ENCODE peak calls at places on chromosome 7, in seven cellular contexts. One of them, this sample, is unnamed. For H3K4me1, the result is how much of the 10 kb centered on the place peaks cover.

GRCh38 chr7:70044525-70044924 is 446.2 kb downstream of the AUTS2 start:
- DNase-seq in CD4-positive, alpha-beta memory T cell: no peak
- DNase-seq in Panc1: no peak
- DNase-seq in IMR-90: no peak
- DNase-seq in psoas muscle: no peak
- DNase-seq in tibial artery: no peak
- DNase-seq in pancreas: no peak
- DNase-seq in this sample: no peak

GRCh38 chr7:121275204-121275603 is 53.6 kb upstream of the WNT16 start:
- DNase-seq in CD4-positive, alpha-beta memory T cell: no peak
- DNase-seq in Panc1: no peak
- DNase-seq in IMR-90: no peak
- DNase-seq in psoas muscle: no peak
- DNase-seq in tibial artery: no peak
- DNase-seq in pancreas: no peak
- DNase-seq in this sample: no peak

GRCh38 chr7:32301427-32301826 is 188.8 kb downstream of the LSM5 start:
- DNase-seq in CD4-positive, alpha-beta memory T cell: no peak
- DNase-seq in Panc1: no peak
- DNase-seq in IMR-90: no peak
- DNase-seq in psoas muscle: no peak
- DNase-seq in tibial artery: no peak
- DNase-seq in pancreas: no peak
- DNase-seq in this sample: no peak

GRCh38 chr7:141674201-141674671 is 27.7 kb downstream of the DENND11 start:
- DNase-seq in CD4-positive, alpha-beta memory T cell: no peak
- DNase-seq in Panc1: no peak
- DNase-seq in IMR-90: no peak
- DNase-seq in psoas muscle: no peak
- DNase-seq in tibial artery: no peak
- DNase-seq in pancreas: no peak
- DNase-seq in this sample: no peak

GRCh38 chr7:36215017-36215621 is 62.1 kb downstream of the EEPD1 start:
- DNase-seq in CD4-positive, alpha-beta memory T cell: no peak
- DNase-seq in Panc1: no peak
- DNase-seq in IMR-90: no peak
- DNase-seq in psoas muscle: no peak
- DNase-seq in tibial artery: no peak
- DNase-seq in pancreas: no peak
- DNase-seq in this sample: no peak

GRCh38 chr7:101546308-101546936 is 82.7 kb downstream of the MYL10 start:
- DNase-seq in CD4-positive, alpha-beta memory T cell: no peak
- DNase-seq in Panc1: no peak
- DNase-seq in IMR-90: no peak
- DNase-seq in psoas muscle: no peak
- DNase-seq in tibial artery: peak
- DNase-seq in pancreas: no peak
- DNase-seq in this sample: no peak

GRCh38 chr7:79782256-79782655 is 328.8 kb upstream of the MAGI2 start:
- DNase-seq in CD4-positive, alpha-beta memory T cell: no peak
- DNase-seq in Panc1: no peak
- DNase-seq in IMR-90: no peak
- DNase-seq in psoas muscle: no peak
- DNase-seq in tibial artery: no peak
- DNase-seq in pancreas: no peak
- DNase-seq in this sample: no peak

GRCh38 chr7:2623698-2624014 is 8.1 kb upstream of the TTYH3 start:
- DNase-seq in CD4-positive, alpha-beta memory T cell: no peak
- DNase-seq in Panc1: no peak
- DNase-seq in IMR-90: no peak
- DNase-seq in psoas muscle: no peak
- DNase-seq in tibial artery: no peak
- DNase-seq in pancreas: peak
- DNase-seq in this sample: no peak

GRCh38 chr7:129553861-129554530 is 51.7 kb downstream of the SMKR1 start:
- DNase-seq in CD4-positive, alpha-beta memory T cell: peak
- DNase-seq in Panc1: no peak
- DNase-seq in IMR-90: peak
- DNase-seq in psoas muscle: no peak
- DNase-seq in tibial artery: no peak
- DNase-seq in pancreas: no peak
- DNase-seq in this sample: no peak

GRCh38 chr7:71131256-71131752 is 640 bp upstream of the GALNT17 start:
- DNase-seq in CD4-positive, alpha-beta memory T cell: no peak
- DNase-seq in Panc1: no peak
- DNase-seq in IMR-90: no peak
- DNase-seq in psoas muscle: peak
- DNase-seq in tibial artery: peak
- DNase-seq in pancreas: peak
- DNase-seq in this sample: no peak

GRCh38 chr7:71131753-71132520 is at the start of gene GALNT17:
- DNase-seq in CD4-positive, alpha-beta memory T cell: no peak
- DNase-seq in Panc1: no peak
- DNase-seq in IMR-90: no peak
- DNase-seq in psoas muscle: peak
- DNase-seq in tibial artery: no peak
- DNase-seq in pancreas: peak
- DNase-seq in this sample: no peak

GRCh38 chr7:71132521-71133231 is 732 bp downstream of the GALNT17 start:
- DNase-seq in CD4-positive, alpha-beta memory T cell: no peak
- DNase-seq in Panc1: no peak
- DNase-seq in IMR-90: no peak
- DNase-seq in psoas muscle: peak
- DNase-seq in tibial artery: no peak
- DNase-seq in pancreas: peak
- DNase-seq in this sample: no peak

GRCh38 chr7:71135663-71136062 is 3.7 kb downstream of the GALNT17 start:
- DNase-seq in CD4-positive, alpha-beta memory T cell: no peak
- DNase-seq in Panc1: no peak
- DNase-seq in IMR-90: no peak
- DNase-seq in psoas muscle: no peak
- DNase-seq in tibial artery: no peak
- DNase-seq in pancreas: no peak
- DNase-seq in this sample: no peak

GRCh38 chr7:71133232-71133622 is 1.3 kb downstream of the GALNT17 start:
- DNase-seq in CD4-positive, alpha-beta memory T cell: no peak
- DNase-seq in Panc1: no peak
- DNase-seq in IMR-90: no peak
- DNase-seq in psoas muscle: no peak
- DNase-seq in tibial artery: no peak
- DNase-seq in pancreas: no peak
- DNase-seq in this sample: no peak
- H3K4me3 ChIP-seq in CD4-positive, alpha-beta memory T cell: no peak
- H3K4me3 ChIP-seq in Panc1: no peak
- H3K4me3 ChIP-seq in IMR-90: no peak
- H3K4me3 ChIP-seq in psoas muscle: peak
- H3K4me3 ChIP-seq in tibial artery: peak
- H3K4me3 ChIP-seq in pancreas: no peak
- H3K4me3 ChIP-seq in this sample: peak

GRCh38 chr7:126656165-126656564 is 596.6 kb downstream of the GRM8 start:
- DNase-seq in CD4-positive, alpha-beta memory T cell: no peak
- DNase-seq in Panc1: no peak
- DNase-seq in IMR-90: no peak
- DNase-seq in psoas muscle: no peak
- DNase-seq in tibial artery: no peak
- DNase-seq in pancreas: no peak
- DNase-seq in this sample: no peak
- H3K4me1 ChIP-seq in CD4-positive, alpha-beta memory T cell: under half
- H3K4me1 ChIP-seq in Panc1: under half
- H3K4me1 ChIP-seq in IMR-90: under half
- H3K4me1 ChIP-seq in psoas muscle: under half
- H3K4me1 ChIP-seq in tibial artery: under half
- H3K4me1 ChIP-seq in pancreas: under half
- H3K4me1 ChIP-seq in this sample: under half

DNA sequence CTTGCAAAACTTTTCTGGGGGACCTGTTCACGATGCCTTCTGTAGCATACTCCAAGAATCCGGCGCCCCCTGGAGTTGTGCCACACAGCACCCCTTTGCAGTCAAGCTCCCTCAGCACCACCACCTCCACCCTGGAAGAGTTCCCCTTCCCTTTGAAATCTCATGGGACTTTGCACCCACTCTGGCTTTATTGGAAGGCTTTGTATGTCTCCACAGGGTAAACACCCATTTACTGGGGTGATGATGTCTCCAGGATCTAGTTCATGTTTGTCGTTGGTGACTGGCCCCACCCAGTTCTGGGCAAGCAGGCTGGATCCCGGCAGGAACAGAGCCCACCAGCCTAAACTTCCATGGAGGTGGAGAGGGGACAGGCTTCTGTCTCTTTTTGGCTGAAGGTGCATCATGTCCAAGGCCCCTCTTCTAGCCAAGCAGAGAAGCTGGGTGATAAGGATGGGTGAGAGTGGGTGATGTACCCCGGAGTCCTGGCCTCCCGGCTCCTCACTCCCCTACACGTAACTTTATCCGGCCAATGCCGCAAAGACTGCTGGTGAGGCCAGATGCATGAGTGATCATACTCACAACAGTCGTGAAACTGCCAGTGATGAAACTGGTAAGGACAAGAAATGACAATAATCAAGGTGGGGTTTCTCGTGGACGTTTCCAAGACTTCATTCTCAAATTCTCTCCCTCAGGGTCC is 727 bp upstream of the CLDN4 start:
- DNase-seq in CD4-positive, alpha-beta memory T cell: no peak
- DNase-seq in Panc1: no peak
- DNase-seq in IMR-90: no peak
- DNase-seq in psoas muscle: no peak
- DNase-seq in tibial artery: no peak
- DNase-seq in pancreas: no peak
- DNase-seq in this sample: no peak
- H3K4me3 ChIP-seq in CD4-positive, alpha-beta memory T cell: no peak
- H3K4me3 ChIP-seq in Panc1: no peak
- H3K4me3 ChIP-seq in IMR-90: no peak
- H3K4me3 ChIP-seq in psoas muscle: no peak
- H3K4me3 ChIP-seq in tibial artery: no peak
- H3K4me3 ChIP-seq in pancreas: peak
- H3K4me3 ChIP-seq in this sample: no peak

DNA sequence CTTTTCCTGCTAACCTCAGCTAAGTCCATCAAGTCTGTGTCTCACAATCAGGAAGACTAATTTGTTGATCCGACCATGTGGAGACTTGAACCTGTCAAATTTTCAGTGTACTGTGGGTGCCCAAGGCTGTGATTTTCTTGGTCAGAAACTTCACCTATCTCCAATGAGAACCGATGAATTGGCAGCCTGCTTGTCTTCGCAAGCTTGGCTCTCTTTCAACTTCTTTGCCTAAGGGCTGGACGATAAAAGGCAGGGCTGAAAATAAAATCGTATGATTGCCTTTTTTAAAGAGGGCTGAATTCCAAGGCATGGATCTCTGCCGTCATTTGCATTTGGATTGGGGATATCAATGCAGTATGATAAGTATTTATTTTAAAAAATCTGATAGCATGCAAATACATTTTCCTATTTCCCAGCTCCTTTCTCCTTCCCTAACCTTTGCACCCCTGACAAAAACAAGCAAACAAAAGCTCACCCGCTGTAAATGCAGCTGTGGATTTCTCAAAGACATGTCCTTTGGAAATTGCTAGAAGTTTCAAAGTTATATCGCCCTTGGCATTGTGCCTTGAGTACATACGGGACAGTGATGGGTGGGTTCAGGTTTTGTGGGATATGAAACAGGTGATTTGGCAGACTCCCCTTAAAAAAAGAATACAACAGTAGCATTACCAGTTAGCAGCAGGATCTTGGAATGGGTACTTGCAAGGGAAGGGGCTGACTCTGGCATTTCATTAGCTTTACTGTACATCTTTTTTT is 80.6 kb downstream of the NPTX2 start:
- DNase-seq in CD4-positive, alpha-beta memory T cell: no peak
- DNase-seq in Panc1: no peak
- DNase-seq in IMR-90: no peak
- DNase-seq in psoas muscle: no peak
- DNase-seq in tibial artery: no peak
- DNase-seq in pancreas: no peak
- DNase-seq in this sample: no peak
- H3K4me1 ChIP-seq in CD4-positive, alpha-beta memory T cell: under half
- H3K4me1 ChIP-seq in Panc1: under half
- H3K4me1 ChIP-seq in IMR-90: under half
- H3K4me1 ChIP-seq in psoas muscle: under half
- H3K4me1 ChIP-seq in tibial artery: under half
- H3K4me1 ChIP-seq in pancreas: under half
- H3K4me1 ChIP-seq in this sample: under half

GRCh38 chr7:46449743-46450142 is 528.7 kb upstream of the IGFBP3 start:
- DNase-seq in CD4-positive, alpha-beta memory T cell: no peak
- DNase-seq in Panc1: no peak
- DNase-seq in IMR-90: no peak
- DNase-seq in psoas muscle: no peak
- DNase-seq in tibial artery: no peak
- DNase-seq in pancreas: no peak
- DNase-seq in this sample: no peak
- H3K4me3 ChIP-seq in CD4-positive, alpha-beta memory T cell: no peak
- H3K4me3 ChIP-seq in Panc1: no peak
- H3K4me3 ChIP-seq in IMR-90: no peak
- H3K4me3 ChIP-seq in psoas muscle: no peak
- H3K4me3 ChIP-seq in tibial artery: no peak
- H3K4me3 ChIP-seq in pancreas: no peak
- H3K4me3 ChIP-seq in this sample: no peak

GRCh38 chr7:47478926-47479791 is 102.8 kb downstream of the TNS3 start:
- DNase-seq in CD4-positive, alpha-beta memory T cell: no peak
- DNase-seq in Panc1: no peak
- DNase-seq in IMR-90: no peak
- DNase-seq in psoas muscle: no peak
- DNase-seq in tibial artery: no peak
- DNase-seq in pancreas: no peak
- DNase-seq in this sample: no peak

GRCh38 chr7:47482013-47482761 is 99.7 kb downstream of the TNS3 start:
- DNase-seq in CD4-positive, alpha-beta memory T cell: no peak
- DNase-seq in Panc1: no peak
- DNase-seq in IMR-90: peak
- DNase-seq in psoas muscle: peak
- DNase-seq in tibial artery: peak
- DNase-seq in pancreas: no peak
- DNase-seq in this sample: peak

GRCh38 chr7:47481656-47482012 is 100.3 kb downstream of the TNS3 start:
- DNase-seq in CD4-positive, alpha-beta memory T cell: no peak
- DNase-seq in Panc1: no peak
- DNase-seq in IMR-90: no peak
- DNase-seq in psoas muscle: no peak
- DNase-seq in tibial artery: no peak
- DNase-seq in pancreas: no peak
- DNase-seq in this sample: no peak

GRCh38 chr7:47479821-47480575 is 101.9 kb downstream of the TNS3 start:
- DNase-seq in CD4-positive, alpha-beta memory T cell: no peak
- DNase-seq in Panc1: no peak
- DNase-seq in IMR-90: no peak
- DNase-seq in psoas muscle: no peak
- DNase-seq in tibial artery: no peak
- DNase-seq in pancreas: no peak
- DNase-seq in this sample: no peak

GRCh38 chr7:47480576-47481538 is 101.1 kb downstream of the TNS3 start:
- DNase-seq in CD4-positive, alpha-beta memory T cell: no peak
- DNase-seq in Panc1: no peak
- DNase-seq in IMR-90: no peak
- DNase-seq in psoas muscle: no peak
- DNase-seq in tibial artery: no peak
- DNase-seq in pancreas: no peak
- DNase-seq in this sample: no peak
- H3K4me1 ChIP-seq in CD4-positive, alpha-beta memory T cell: under half
- H3K4me1 ChIP-seq in Panc1: half or more
- H3K4me1 ChIP-seq in IMR-90: half or more
- H3K4me1 ChIP-seq in psoas muscle: under half
- H3K4me1 ChIP-seq in tibial artery: under half
- H3K4me1 ChIP-seq in pancreas: half or more
- H3K4me1 ChIP-seq in this sample: half or more